ENCODE peak calls at places on chromosomes 3 and 15, in nine cellular contexts. V is epithelial cell of esophagus, M is B cell, J is PC-9, S is neural crest cell, D is A549, X is RWPE1, H is suprapubic skin, P is brain microvascular endothelial cell. F is an unnamed sample.

GRCh38 chr15:47184003-47184404 is 533.3 kb upstream of the SEMA6D start:
- DNase-seq in D (no peak), J (no peak), S (peak; percentile 41), V (peak; percentile 42), P (peak; percentile 12), X (no peak), H (no peak), M (no peak), F (no peak)

GRCh38 chr3:114608293-114608692 is 314.5 kb downstream of the TIGIT start:
- DNase-seq in J (peak; percentile 79), V (peak; percentile 54), H (no peak), P (peak; percentile 60), M (no peak), D (peak; percentile 18), S (no peak), X (peak; percentile 47), F (peak; percentile 89)

GRCh38 chr3:171101982-171102610 is 75.6 kb upstream of the SLC2A2 start:
- DNase-seq in J (no peak), H (no peak), P (peak; percentile 74), M (no peak), X (peak; percentile 45), S (no peak), V (peak; percentile 55), D (no peak), F (peak; percentile 72)

GRCh38 chr15:41231536-41231935 is 468 bp downstream of the CHP1 start:
- DNase-seq in J (no peak), M (no peak), X (no peak), H (no peak), V (no peak), D (no peak), S (no peak), P (no peak), F (no peak)

GRCh38 chr3:155646554-155647189 is 98.2 kb downstream of the PLCH1 start:
- DNase-seq in V (no peak), M (no peak), S (no peak), J (no peak), X (no peak), P (no peak), D (no peak), H (no peak), F (no peak)

GRCh38 chr3:50269977-50270413 is 1.0 kb downstream of the SEMA3B start:
- DNase-seq in V (peak; percentile 65), X (peak; percentile 46), D (no peak), H (no peak), M (no peak), P (no peak), J (peak; percentile 57), S (no peak), F (no peak)

GRCh38 chr3:38165722-38166387 is 518 bp downstream of the OXSR1 start:
- DNase-seq in V (peak; percentile 57), H (no peak), J (no peak), X (peak; percentile 38), S (no peak), M (no peak), D (peak; percentile 62), P (peak; percentile 43), F (peak; percentile 31)

GRCh38 chr3:4338751-4339150 is 35.6 kb downstream of the SETMAR start:
- DNase-seq in V (no peak), P (no peak), X (no peak), S (no peak), M (no peak), H (no peak), D (no peak), J (no peak), F (no peak)

GRCh38 chr3:187807086-187807862 is 62.0 kb upstream of the BCL6 start:
- DNase-seq in H (no peak), M (no peak), S (no peak), V (peak; percentile 86), P (peak; percentile 36), D (no peak), X (peak; percentile 26), J (peak; percentile 71), F (peak; percentile 44)

GRCh38 chr3:45665101-45665572 is 24.1 kb upstream of the SACM1L start:
- DNase-seq in H (no peak), S (no peak), X (no peak), V (peak; percentile 68), P (no peak), M (no peak), D (peak; percentile 76), J (peak; percentile 46), F (no peak)

GRCh38 chr3:38480930-38481329 is 15.2 kb upstream of the EXOG start:
- DNase-seq in V (no peak), P (no peak), H (no peak), J (no peak), S (no peak), D (no peak), M (no peak), X (no peak), F (no peak)

GRCh38 chr15:85137507-85138175 is 156.0 kb downstream of the PDE8A start:
- DNase-seq in M (no peak), V (no peak), D (no peak), J (no peak), P (no peak), S (no peak), X (no peak), H (no peak), F (no peak)

GRCh38 chr3:158936530-158937113 is 134.8 kb downstream of the MFSD1 start:
- DNase-seq in J (no peak), V (peak; percentile 36), S (no peak), P (no peak), X (no peak), M (no peak), H (no peak), D (peak; percentile 1), F (no peak)

GRCh38 chr3:58989173-58989572 is 60.7 kb downstream of the CFAP20DC start:
- DNase-seq in X (peak; percentile 3), S (no peak), J (no peak), P (no peak), D (no peak), H (no peak), M (no peak), V (peak; percentile 71), F (peak; percentile 44)

GRCh38 chr15:56341201-56341600 is 24.0 kb upstream of the TEX9 start:
- DNase-seq in S (no peak), H (no peak), M (no peak), X (peak; percentile 70), J (no peak), D (no peak), P (no peak), V (peak; percentile 87), F (no peak)

GRCh38 chr3:126131881-126132750 is 48.2 kb upstream of the SLC41A3 start:
- DNase-seq in X (no peak), J (no peak), M (no peak), V (no peak), D (no peak), S (no peak), H (peak; percentile 68), P (no peak), F (no peak)

GRCh38 chr3:127454968-127455367 is 135.6 kb downstream of the TPRA1 start:
- DNase-seq in H (peak; percentile 57), X (no peak), J (no peak), P (no peak), D (no peak), V (no peak), M (no peak), S (no peak), F (no peak)

GRCh38 chr15:49255966-49256759 is 86.1 kb downstream of the GALK2 start:
- DNase-seq in J (no peak), P (no peak), V (no peak), S (no peak), X (no peak), M (no peak), D (no peak), H (no peak), F (no peak)

GRCh38 chr3:12871404-12871983 is 30.1 kb upstream of the RPL32 start:
- DNase-seq in M (no peak), S (no peak), X (no peak), H (no peak), D (no peak), J (no peak), V (no peak), P (no peak), F (no peak)

GRCh38 chr3:12878026-12878636 is 36.8 kb upstream of the RPL32 start:
- DNase-seq in D (no peak), S (no peak), X (no peak), J (no peak), H (no peak), V (no peak), P (no peak), M (no peak), F (no peak)

GRCh38 chr3:12879191-12879815 is 37.9 kb upstream of the RPL32 start:
- DNase-seq in X (no peak), J (no peak), V (no peak), H (no peak), M (no peak), P (no peak), S (no peak), D (no peak), F (no peak)

GRCh38 chr3:12877040-12877439 is 35.7 kb upstream of the RPL32 start:
- DNase-seq in P (no peak), X (no peak), H (no peak), V (no peak), M (no peak), J (no peak), S (no peak), D (no peak), F (no peak)

GRCh38 chr3:12875857-12876451 is 34.6 kb upstream of the RPL32 start:
- DNase-seq in X (no peak), J (no peak), M (no peak), P (peak; percentile 35), V (no peak), H (no peak), S (peak; percentile 72), D (no peak), F (no peak)
- TF ChIP-seq CTCF in X (no peak), J (no peak), M (peak; percentile 9), P (peak; percentile 28), V (no peak), H (no peak), S (peak; percentile 52), D (peak; percentile 23), F (peak; percentile 40)

GRCh38 chr3:44418549-44418948 is 58.9 kb downstream of the ZNF445 start:
- DNase-seq in V (no peak), S (no peak), P (no peak), H (no peak), J (no peak), X (no peak), M (no peak), D (no peak), F (no peak)
- TF ChIP-seq CTCF in V (no peak), S (peak; percentile 38), P (peak; percentile 58), H (no peak), J (peak; percentile 47), X (no peak), M (no peak), D (no peak), F (peak; percentile 37)

GRCh38 chr3:56303508-56303907 is 164.8 kb downstream of the ERC2 start:
- DNase-seq in X (no peak), P (peak; percentile 42), H (no peak), J (no peak), V (peak; percentile 27), M (no peak), D (peak; percentile 38), S (peak; percentile 49), F (peak; percentile 65)
- TF ChIP-seq CTCF in X (peak; percentile 22), P (peak; percentile 86), H (no peak), J (peak; percentile 55), V (peak; percentile 31), M (no peak), D (peak; percentile 21), S (peak; percentile 66), F (peak; percentile 80)

DNA sequence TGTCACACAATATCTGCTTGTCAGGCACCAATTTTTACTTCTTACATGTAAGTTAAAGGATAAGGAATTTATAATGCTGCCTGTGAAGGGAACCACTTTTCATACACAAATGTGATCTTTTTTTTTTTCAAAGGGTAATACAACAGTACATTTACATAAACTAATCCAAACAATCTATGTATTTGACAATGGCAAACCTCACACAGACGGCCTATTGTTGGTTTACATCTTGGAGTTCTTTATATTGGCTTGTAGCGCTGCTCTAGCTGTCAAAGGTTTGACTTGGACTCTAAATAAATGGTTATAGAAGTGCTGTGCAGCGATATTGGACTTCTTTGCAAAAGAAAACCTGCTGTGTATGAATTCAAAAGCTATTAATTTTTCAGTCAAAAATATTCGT is 598.0 kb downstream of the FOXP1 start:
- DNase-seq in P (no peak), D (no peak), M (no peak), S (no peak), V (no peak), X (no peak), J (no peak), H (no peak), F (no peak)
- TF ChIP-seq CTCF in P (no peak), D (no peak), M (no peak), S (no peak), V (no peak), X (no peak), J (no peak), H (no peak), F (no peak)

F was measured in astrocyte of the spinal cord.